ENCODE peak calls at places on chromosomes 4 and X, in four cellular contexts. One of them, this sample, is unnamed.

GRCh38 chrX:107747596-107748161 is 27.9 kb downstream of the TSC22D3 start:
- DNase-seq in Caco-2: no peak
- DNase-seq in psoas muscle: no peak
- DNase-seq in CD8-positive, alpha-beta memory T cell: no peak
- DNase-seq in this sample: no peak

GRCh38 chr4:186729856-186730255 is 6.2 kb upstream of the FAT1 start:
- DNase-seq in Caco-2: no peak
- DNase-seq in psoas muscle: no peak
- DNase-seq in CD8-positive, alpha-beta memory T cell: no peak
- DNase-seq in this sample: no peak

GRCh38 chrX:53072418-53073114 is 9.6 kb upstream of the TSPYL2 start:
- DNase-seq in Caco-2: no peak
- DNase-seq in psoas muscle: no peak
- DNase-seq in CD8-positive, alpha-beta memory T cell: no peak
- DNase-seq in this sample: peak; percentile 12

GRCh38 chr4:155973639-155974475 is 20.2 kb upstream of the CTSO start:
- DNase-seq in Caco-2: no peak
- DNase-seq in psoas muscle: no peak
- DNase-seq in CD8-positive, alpha-beta memory T cell: no peak
- DNase-seq in this sample: no peak

GRCh38 chr4:156962551-156962974 is 9.0 kb downstream of the PDGFC start:
- DNase-seq in Caco-2: no peak
- DNase-seq in psoas muscle: no peak
- DNase-seq in CD8-positive, alpha-beta memory T cell: no peak
- DNase-seq in this sample: no peak

GRCh38 chrX:23883737-23884354 is 23.9 kb downstream of the APOO start:
- DNase-seq in Caco-2: no peak
- DNase-seq in psoas muscle: no peak
- DNase-seq in CD8-positive, alpha-beta memory T cell: no peak
- DNase-seq in this sample: no peak

GRCh38 chr4:99885063-99885664 is 9.1 kb downstream of the LAMTOR3 start:
- DNase-seq in Caco-2: no peak
- DNase-seq in psoas muscle: no peak
- DNase-seq in CD8-positive, alpha-beta memory T cell: no peak
- DNase-seq in this sample: peak; percentile 61

GRCh38 chr4:167210166-167210565 is 24.1 kb downstream of the SPOCK3 start:
- DNase-seq in Caco-2: no peak
- DNase-seq in psoas muscle: no peak
- DNase-seq in CD8-positive, alpha-beta memory T cell: no peak
- DNase-seq in this sample: no peak

GRCh38 chrX:70769659-70770232 is 138.8 kb downstream of the TEX11 start:
- DNase-seq in Caco-2: no peak
- DNase-seq in psoas muscle: no peak
- DNase-seq in CD8-positive, alpha-beta memory T cell: no peak
- DNase-seq in this sample: no peak

GRCh38 chr4:78517050-78517652 is 34.4 kb upstream of the ANXA3 start:
- DNase-seq in Caco-2: no peak
- DNase-seq in psoas muscle: no peak
- DNase-seq in CD8-positive, alpha-beta memory T cell: no peak
- DNase-seq in this sample: peak; percentile 7

GRCh38 chr4:172125438-172125837 is 312.2 kb downstream of the GALNTL6 start:
- DNase-seq in Caco-2: no peak
- DNase-seq in psoas muscle: no peak
- DNase-seq in CD8-positive, alpha-beta memory T cell: no peak
- DNase-seq in this sample: no peak

GRCh38 chrX:9293051-9293496 is 171.8 kb upstream of the TBL1X start:
- DNase-seq in Caco-2: no peak
- DNase-seq in psoas muscle: no peak
- DNase-seq in CD8-positive, alpha-beta memory T cell: no peak
- DNase-seq in this sample: no peak

GRCh38 chr4:143232277-143232676 is 47.6 kb downstream of the USP38 start:
- DNase-seq in Caco-2: peak; percentile 51
- DNase-seq in psoas muscle: no peak
- DNase-seq in CD8-positive, alpha-beta memory T cell: no peak
- DNase-seq in this sample: no peak

GRCh38 chr4:168569066-168569908 is 72.4 kb downstream of the PALLD start:
- DNase-seq in Caco-2: peak; percentile 79
- DNase-seq in psoas muscle: no peak
- DNase-seq in CD8-positive, alpha-beta memory T cell: no peak
- DNase-seq in this sample: no peak

GRCh38 chr4:5746829-5747745 is 36.1 kb downstream of the EVC start:
- DNase-seq in Caco-2: no peak
- DNase-seq in psoas muscle: no peak
- DNase-seq in CD8-positive, alpha-beta memory T cell: no peak
- DNase-seq in this sample: no peak

GRCh38 chr4:185874516-185875230 is 62.7 kb upstream of the SORBS2 start:
- DNase-seq in Caco-2: no peak
- DNase-seq in psoas muscle: no peak
- DNase-seq in CD8-positive, alpha-beta memory T cell: no peak
- DNase-seq in this sample: no peak

GRCh38 chr4:151169900-151170299 is 70.5 kb downstream of the RPS3A start:
- DNase-seq in Caco-2: no peak
- DNase-seq in psoas muscle: no peak
- DNase-seq in CD8-positive, alpha-beta memory T cell: no peak
- DNase-seq in this sample: no peak

GRCh38 chr4:119162174-119162573 is 26.5 kb downstream of the MYOZ2 start:
- DNase-seq in Caco-2: no peak
- DNase-seq in psoas muscle: no peak
- DNase-seq in CD8-positive, alpha-beta memory T cell: no peak
- DNase-seq in this sample: no peak

GRCh38 chr4:11698846-11699590 is 270.3 kb upstream of the HS3ST1 start:
- DNase-seq in Caco-2: no peak
- DNase-seq in psoas muscle: no peak
- DNase-seq in CD8-positive, alpha-beta memory T cell: no peak
- DNase-seq in this sample: no peak

GRCh38 chr4:16659120-16659519 is 239.3 kb downstream of the LDB2 start:
- DNase-seq in Caco-2: no peak
- DNase-seq in psoas muscle: no peak
- DNase-seq in CD8-positive, alpha-beta memory T cell: no peak
- DNase-seq in this sample: no peak

GRCh38 chrX:141989134-141989533 is 85.4 kb downstream of the MAGEC1 start:
- DNase-seq in Caco-2: no peak
- DNase-seq in psoas muscle: no peak
- DNase-seq in CD8-positive, alpha-beta memory T cell: no peak
- DNase-seq in this sample: no peak

GRCh38 chr4:123562994-123563745 is 166.6 kb downstream of the SPRY1 start:
- DNase-seq in Caco-2: no peak
- DNase-seq in psoas muscle: no peak
- DNase-seq in CD8-positive, alpha-beta memory T cell: no peak
- DNase-seq in this sample: no peak

GRCh38 chrX:153763989-153764755 is at the start of gene PLXNB3:
- DNase-seq in Caco-2: peak; percentile 66
- DNase-seq in psoas muscle: peak; percentile 88
- DNase-seq in CD8-positive, alpha-beta memory T cell: peak; percentile 61
- DNase-seq in this sample: peak; percentile 67

GRCh38 chrX:132490086-132490419 is 1.2 kb upstream of the MBNL3 start:
- DNase-seq in Caco-2: no peak
- DNase-seq in psoas muscle: no peak
- DNase-seq in CD8-positive, alpha-beta memory T cell: no peak
- DNase-seq in this sample: no peak

GRCh38 chr4:30614771-30615170 is 105.4 kb upstream of the PCDH7 start:
- DNase-seq in Caco-2: no peak
- DNase-seq in psoas muscle: no peak
- DNase-seq in CD8-positive, alpha-beta memory T cell: no peak
- DNase-seq in this sample: no peak

DNA sequence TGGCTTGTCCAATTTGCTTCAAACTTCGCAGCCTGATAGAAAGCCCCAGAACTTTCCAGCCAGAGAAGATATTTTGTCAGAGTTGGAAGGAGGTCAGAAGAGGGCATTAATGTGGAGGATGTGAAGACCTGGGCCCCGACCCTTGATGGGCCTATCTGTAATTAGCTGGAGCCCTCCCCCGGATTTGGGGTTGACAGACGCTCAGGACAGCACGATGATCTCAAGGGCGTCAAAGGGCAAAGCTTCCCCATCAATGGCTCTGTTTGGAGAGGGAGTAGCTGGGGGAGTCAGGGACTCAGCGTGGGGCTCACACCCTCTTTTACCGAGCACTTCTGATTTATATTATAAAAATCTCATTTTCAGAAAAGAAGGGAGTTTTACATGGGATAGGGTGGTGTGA is 59.0 kb upstream of the PPP2R3B start:
- DNase-seq in Caco-2: no peak
- DNase-seq in psoas muscle: peak; percentile 4
- DNase-seq in CD8-positive, alpha-beta memory T cell: no peak
- DNase-seq in this sample: no peak
- H3K4me1 ChIP-seq in Caco-2: no peaks in the 10 kb centered on the region
- H3K4me1 ChIP-seq in psoas muscle: no peaks in the 10 kb centered on the region
- H3K4me1 ChIP-seq in CD8-positive, alpha-beta memory T cell: no peaks in the 10 kb centered on the region
- H3K4me1 ChIP-seq in this sample: no peaks in the 10 kb centered on the region

GRCh38 chrX:54639018-54639345 is 109.0 kb downstream of the GNL3L start:
- DNase-seq in Caco-2: no peak
- DNase-seq in psoas muscle: no peak
- DNase-seq in CD8-positive, alpha-beta memory T cell: no peak
- DNase-seq in this sample: no peak
- H3K4me3 ChIP-seq in Caco-2: peak overlapping the region; percentile 21
- H3K4me3 ChIP-seq in psoas muscle: peak overlapping the region; percentile 66
- H3K4me3 ChIP-seq in CD8-positive, alpha-beta memory T cell: peak overlapping the region; percentile 81
- H3K4me3 ChIP-seq in this sample: peak overlapping the region; percentile 27

GRCh38 chr4:48339642-48340041 is 1.7 kb upstream of the SLAIN2 start:
- DNase-seq in Caco-2: no peak
- DNase-seq in psoas muscle: no peak
- DNase-seq in CD8-positive, alpha-beta memory T cell: no peak
- DNase-seq in this sample: no peak

GRCh38 chr4:48340276-48340904 is 939 bp upstream of the SLAIN2 start:
- DNase-seq in Caco-2: no peak
- DNase-seq in psoas muscle: no peak
- DNase-seq in CD8-positive, alpha-beta memory T cell: no peak
- DNase-seq in this sample: no peak

GRCh38 chr4:48341776-48342558 is 638 bp downstream of the SLAIN2 start:
- DNase-seq in Caco-2: peak; percentile 53
- DNase-seq in psoas muscle: peak; percentile 79
- DNase-seq in CD8-positive, alpha-beta memory T cell: peak; percentile 43
- DNase-seq in this sample: peak; percentile 52

GRCh38 chr4:48342559-48342878 is 1.2 kb downstream of the SLAIN2 start:
- DNase-seq in Caco-2: no peak
- DNase-seq in psoas muscle: no peak
- DNase-seq in CD8-positive, alpha-beta memory T cell: no peak
- DNase-seq in this sample: peak; percentile 25

GRCh38 chr4:48340905-48341775 is at the start of gene SLAIN2:
- DNase-seq in Caco-2: peak; percentile 98
- DNase-seq in psoas muscle: peak; percentile 100
- DNase-seq in CD8-positive, alpha-beta memory T cell: peak; percentile 97
- DNase-seq in this sample: peak; percentile 94
- H3K4me1 ChIP-seq in Caco-2: peaks cover 34% of the 10 kb centered on the region
- H3K4me1 ChIP-seq in psoas muscle: peaks cover 59% of the 10 kb centered on the region
- H3K4me1 ChIP-seq in CD8-positive, alpha-beta memory T cell: peaks cover 43% of the 10 kb centered on the region
- H3K4me1 ChIP-seq in this sample: peaks cover 41% of the 10 kb centered on the region

GRCh38 chr4:8594097-8595038 is 1.8 kb downstream of the CPZ start:
- DNase-seq in Caco-2: peak; percentile 73
- DNase-seq in psoas muscle: no peak
- DNase-seq in CD8-positive, alpha-beta memory T cell: no peak
- DNase-seq in this sample: no peak
- H3K4me3 ChIP-seq in Caco-2: no peak overlapping the region
- H3K4me3 ChIP-seq in psoas muscle: no peak overlapping the region
- H3K4me3 ChIP-seq in CD8-positive, alpha-beta memory T cell: no peak overlapping the region
- H3K4me3 ChIP-seq in this sample: no peak overlapping the region

This sample was measured in CD4-positive, CD25-positive, alpha-beta regulatory T cell.